ENCODE peak calls at places on chromosome 19, in seven cellular contexts. F is upper lobe of left lung; X is heart right ventricle; D is Panc1; H is CD8-positive, alpha-beta T cell; I is suprapubic skin; K is psoas muscle. A is an unnamed sample.

GRCh38 chr19:16041571-16042386 is 34.5 kb upstream of the TPM4 start:
- DNase-seq in H (peak; percentile 50), X (peak; percentile 79), I (peak; percentile 91), F (peak; percentile 89), D (peak; percentile 46), K (peak; percentile 85), A (peak; percentile 65)

GRCh38 chr19:48341006-48341405 is 15.7 kb downstream of the EMP3 start:
- DNase-seq in K (peak; percentile 89), F (no peak), I (no peak), D (no peak), X (no peak), H (no peak), A (peak; percentile 88)

GRCh38 chr19:33413426-33413725 is 39.9 kb downstream of the CEBPG start:
- DNase-seq in K (no peak), F (no peak), H (no peak), D (no peak), I (no peak), X (no peak), A (no peak)

GRCh38 chr19:48053856-48054255 is 10.0 kb upstream of the CABP5 start:
- DNase-seq in I (no peak), X (no peak), F (no peak), H (no peak), K (no peak), D (no peak), A (peak; percentile 63)

GRCh38 chr19:33500586-33500985 is 21.0 kb downstream of the PEPD start:
- DNase-seq in F (no peak), K (no peak), D (no peak), H (no peak), X (no peak), I (peak; percentile 39), A (no peak)

GRCh38 chr19:57560049-57560491 is 407 bp upstream of the ZNF550 start:
- DNase-seq in F (peak; percentile 63), I (peak; percentile 59), X (peak; percentile 55), H (no peak), D (no peak), K (peak; percentile 60), A (no peak)

GRCh38 chr19:47813304-47813994 is 8.3 kb upstream of the CRX start:
- DNase-seq in F (peak; percentile 93), K (peak; percentile 81), H (peak; percentile 50), D (no peak), X (peak; percentile 65), I (peak; percentile 76), A (no peak)

GRCh38 chr19:2054763-2055162 is 3.7 kb upstream of the MKNK2 start:
- DNase-seq in H (no peak), K (no peak), I (peak; percentile 65), F (no peak), D (no peak), X (no peak), A (no peak)

GRCh38 chr19:23882493-23882892 is 32.2 kb upstream of the ZNF726 start:
- DNase-seq in F (no peak), D (no peak), H (no peak), X (no peak), K (no peak), I (no peak), A (no peak)

GRCh38 chr19:40659566-40659965 is 30.9 kb downstream of the NUMBL start:
- DNase-seq in I (no peak), X (no peak), F (no peak), H (no peak), D (no peak), K (peak; percentile 50), A (no peak)

GRCh38 chr19:53545271-53546065 is 7.5 kb downstream of the ZNF331 start:
- DNase-seq in K (no peak), I (no peak), X (no peak), F (no peak), D (peak; percentile 79), H (no peak), A (peak; percentile 82)

GRCh38 chr19:33713194-33713593 is 83.5 kb upstream of the KCTD15 start:
- DNase-seq in K (no peak), F (no peak), H (no peak), X (no peak), I (no peak), D (no peak), A (no peak)

GRCh38 chr19:32859591-32859990 is 10.0 kb downstream of the SLC7A9 start:
- DNase-seq in F (no peak), H (no peak), D (no peak), K (peak; percentile 32), I (no peak), X (no peak), A (no peak)

GRCh38 chr19:35429698-35430097 is 18.4 kb upstream of the FFAR2 start:
- DNase-seq in D (no peak), I (no peak), K (no peak), H (no peak), X (no peak), F (no peak), A (no peak)

GRCh38 chr19:8251025-8251472 is 41.9 kb downstream of the CERS4 start:
- DNase-seq in X (peak; percentile 86), D (no peak), F (peak; percentile 92), I (peak; percentile 81), H (no peak), K (peak; percentile 82), A (no peak)

GRCh38 chr19:58572818-58573657 is at the start of gene MZF1:
- DNase-seq in X (peak; percentile 100), I (peak; percentile 100), H (peak; percentile 99), K (peak; percentile 100), D (peak; percentile 98), F (peak; percentile 100), A (peak; percentile 100)

GRCh38 chr19:6015841-6016545 is 38.1 kb upstream of the RANBP3 start:
- DNase-seq in K (peak; percentile 19), F (no peak), X (no peak), I (no peak), D (no peak), H (no peak), A (no peak)

GRCh38 chr19:43820098-43820860 is 6.8 kb upstream of the ZNF283 start:
- DNase-seq in D (no peak), F (peak; percentile 54), H (no peak), I (no peak), X (peak; percentile 52), K (peak; percentile 51), A (no peak)

GRCh38 chr19:3784607-3785463 is 1.3 kb downstream of the MATK start:
- DNase-seq in H (no peak), X (no peak), F (no peak), K (no peak), D (no peak), I (no peak), A (peak; percentile 45)

GRCh38 chr19:2033115-2033824 is 17.8 kb upstream of the BTBD2 start:
- DNase-seq in K (peak; percentile 36), D (no peak), I (no peak), H (no peak), X (no peak), F (no peak), A (no peak)

GRCh38 chr19:33754361-33754760 is 42.3 kb upstream of the KCTD15 start:
- DNase-seq in I (no peak), F (no peak), K (no peak), D (no peak), H (no peak), X (no peak), A (no peak)

DNA sequence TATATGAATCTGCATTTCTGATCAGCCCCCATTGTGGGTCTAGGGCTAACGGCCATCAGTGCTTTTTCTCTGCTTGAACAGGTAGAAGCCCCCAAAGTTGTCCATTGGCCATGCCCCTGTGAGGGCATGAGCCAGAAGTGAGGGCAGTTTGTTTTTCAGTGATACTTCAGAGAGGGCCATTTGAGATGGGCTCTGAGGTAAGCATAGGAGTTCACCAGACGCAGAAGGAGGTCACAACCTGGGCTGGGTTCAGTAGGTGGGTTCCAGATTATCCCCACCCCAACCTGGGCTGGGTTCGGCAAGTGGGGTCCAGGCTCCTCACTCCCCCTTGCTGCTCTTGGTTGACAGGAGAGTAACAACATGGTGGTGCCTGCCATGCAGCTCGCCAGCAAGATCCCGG is 33.4 kb downstream of the MAU2 start:
- DNase-seq in F (no peak), D (no peak), H (no peak), I (no peak), K (no peak), X (no peak), A (no peak)
- H3K36me3 ChIP-seq in F (peaks cover 68% of the 10 kb centered on the region), D (no peaks in the 10 kb centered on the region), H (peaks cover 51% of the 10 kb centered on the region), I (peaks cover 87% of the 10 kb centered on the region), K (peaks cover 97% of the 10 kb centered on the region), X (peaks cover 97% of the 10 kb centered on the region), A (peaks cover 38% of the 10 kb centered on the region)

GRCh38 chr19:41700381-41701195 is 7.8 kb upstream of the CEACAM5 start:
- DNase-seq in K (no peak), H (no peak), F (no peak), D (no peak), I (no peak), X (no peak), A (peak; percentile 31)

GRCh38 chr19:41702208-41702651 is 6.2 kb upstream of the CEACAM5 start:
- DNase-seq in F (no peak), D (no peak), I (no peak), K (no peak), X (no peak), H (no peak), A (no peak)

GRCh38 chr19:41699968-41700323 is 8.5 kb upstream of the CEACAM5 start:
- DNase-seq in D (no peak), K (no peak), I (no peak), H (no peak), F (no peak), X (no peak), A (peak; percentile 18)

GRCh38 chr19:41699231-41699967 is 9.0 kb upstream of the CEACAM5 start:
- DNase-seq in D (no peak), F (no peak), H (no peak), K (no peak), X (no peak), I (no peak), A (peak; percentile 41)

GRCh38 chr19:41701401-41702075 is 6.9 kb upstream of the CEACAM5 start:
- DNase-seq in D (no peak), K (no peak), H (no peak), F (no peak), I (no peak), X (no peak), A (peak; percentile 31)
- TF ChIP-seq CTCF in D (peak; percentile 65), K (no peak), H (no peak), F (no peak), I (no peak), X (no peak), A (no peak)

DNA sequence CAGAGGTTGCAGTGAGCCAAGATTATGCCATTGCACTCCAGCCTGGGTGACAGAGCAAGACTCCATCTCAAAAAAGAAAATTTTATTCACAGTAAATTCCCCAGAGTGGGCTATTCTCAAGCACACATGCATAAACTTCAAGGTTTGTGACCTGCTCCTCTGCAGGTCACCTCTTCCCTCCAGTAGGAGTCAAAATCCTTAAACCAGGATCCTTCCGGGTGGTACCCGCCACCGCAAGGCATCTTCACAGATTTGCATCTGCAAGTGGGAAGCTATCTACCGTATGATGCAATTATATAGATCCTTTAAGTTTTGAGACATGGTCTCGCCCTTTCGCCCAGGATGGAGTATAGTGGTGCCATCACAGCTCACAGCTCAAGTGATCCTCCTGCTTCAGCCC is 3.0 kb upstream of the ECH1 start:
- DNase-seq in D (no peak), F (no peak), H (no peak), X (no peak), I (no peak), K (no peak), A (no peak)
- H3K4me1 ChIP-seq in D (peaks cover 89% of the 10 kb centered on the region), F (peaks cover 37% of the 10 kb centered on the region), H (peaks cover 22% of the 10 kb centered on the region), X (peaks cover 25% of the 10 kb centered on the region), I (peaks cover 72% of the 10 kb centered on the region), K (peaks cover 71% of the 10 kb centered on the region), A (peaks cover 41% of the 10 kb centered on the region)

DNA sequence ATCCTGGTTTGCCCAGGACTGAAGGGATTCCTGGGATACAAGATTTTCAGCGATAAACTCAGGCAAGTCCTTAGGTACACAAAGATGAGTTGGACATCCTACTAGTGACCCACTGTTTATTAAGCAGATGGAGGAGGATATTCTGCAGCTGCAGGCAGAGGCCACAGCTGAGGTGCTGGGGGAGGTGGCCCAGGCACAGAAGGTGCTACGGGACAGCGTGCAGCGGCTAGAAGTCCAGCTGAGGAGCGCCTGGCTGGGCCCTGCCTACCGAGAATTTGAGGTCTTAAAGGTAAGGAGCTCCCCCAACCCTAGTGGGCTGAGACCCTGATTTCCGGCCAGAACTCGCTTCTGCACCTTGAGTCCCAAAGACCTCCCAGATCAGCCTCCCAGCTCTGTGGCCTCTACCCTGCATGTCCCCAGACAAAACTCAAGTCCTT is 607 bp downstream of the ANGPTL8 start:
- DNase-seq in F (no peak), X (no peak), I (no peak), D (no peak), K (no peak), H (no peak), A (no peak)
- H3K36me3 ChIP-seq in F (peaks cover 18% of the 10 kb centered on the region), X (peaks cover 88% of the 10 kb centered on the region), I (peaks cover 77% of the 10 kb centered on the region), D (no peaks in the 10 kb centered on the region), K (peaks cover 35% of the 10 kb centered on the region), H (no peaks in the 10 kb centered on the region), A (peaks cover 54% of the 10 kb centered on the region)

A was measured in RWPE2.